ENCODE peak calls at places on chromosomes 13 and 19, in nine cellular contexts. O is right atrium auricular region, A is NCI-H1417, Z is NCI-H524, I is Daoy, D is Right ventricle myocardium superior, K is hypothalamus, J is non-pigmented ciliary epithelial cell, F is HT1080. C is an unnamed sample.

GRCh38 chr19:18282021-18282787 is 782 bp upstream of the JUND start:
- DNase-seq in O (peak), A (peak), Z (no peak), I (no peak), D (peak), K (peak), J (peak), F (peak), C (peak)

GRCh38 chr13:27638521-27638920 is 16.8 kb downstream of the POLR1D start:
- DNase-seq in O (no peak), A (no peak), Z (no peak), I (no peak), D (no peak), K (no peak), J (no peak), F (no peak), C (peak)

GRCh38 chr19:11299946-11300810 is 4.2 kb downstream of the TSPAN16 start:
- DNase-seq in O (no peak), A (no peak), Z (peak), I (no peak), D (no peak), K (no peak), J (no peak), F (no peak), C (no peak)

GRCh38 chr13:30266751-30267150 is 40.6 kb downstream of the KATNAL1 start:
- DNase-seq in O (no peak), A (no peak), Z (no peak), I (no peak), D (no peak), K (no peak), J (no peak), F (no peak), C (no peak)

GRCh38 chr19:47836038-47836437 is 14.3 kb downstream of the CRX start:
- DNase-seq in O (no peak), A (no peak), Z (no peak), I (no peak), D (no peak), K (no peak), J (no peak), F (no peak), C (no peak)

GRCh38 chr19:40241809-40242384 is 15.4 kb upstream of the CCNP start:
- DNase-seq in O (peak), A (no peak), Z (no peak), I (no peak), D (peak), K (peak), J (no peak), F (no peak), C (no peak)

GRCh38 chr19:31543456-31543855 is 194.2 kb upstream of the TSHZ3 start:
- DNase-seq in O (peak), A (no peak), Z (no peak), I (no peak), D (no peak), K (no peak), J (no peak), F (no peak), C (no peak)

GRCh38 chr19:30519607-30520205 is 147.5 kb downstream of the ZNF536 start:
- DNase-seq in O (no peak), A (no peak), Z (no peak), I (no peak), D (no peak), K (no peak), J (no peak), F (no peak), C (no peak)

GRCh38 chr13:90105276-90105675 is 1242.2 kb upstream of the MIR17HG start:
- DNase-seq in O (no peak), A (no peak), Z (no peak), I (no peak), D (no peak), K (no peak), J (peak), F (peak), C (peak)

GRCh38 chr13:43804461-43805070 is 17.8 kb upstream of the ENOX1 start:
- DNase-seq in O (no peak), A (peak), Z (peak), I (peak), D (no peak), K (peak), J (no peak), F (peak), C (peak)

GRCh38 chr19:42407085-42407815 is 17.2 kb upstream of the CNFN start:
- DNase-seq in O (no peak), A (no peak), Z (no peak), I (no peak), D (no peak), K (no peak), J (no peak), F (no peak), C (no peak)

GRCh38 chr13:41919741-41920487 is 41.0 kb downstream of the VWA8 start:
- DNase-seq in O (no peak), A (peak), Z (no peak), I (no peak), D (no peak), K (no peak), J (no peak), F (no peak), C (no peak)

GRCh38 chr13:30026093-30026492 is 175.7 kb upstream of the UBL3 start:
- DNase-seq in O (no peak), A (no peak), Z (no peak), I (no peak), D (no peak), K (no peak), J (peak), F (peak), C (peak)

GRCh38 chr19:19485161-19485997 is 30.0 kb downstream of the TSSK6 start:
- DNase-seq in O (no peak), A (no peak), Z (no peak), I (no peak), D (no peak), K (no peak), J (no peak), F (no peak), C (peak)

GRCh38 chr13:102035969-102036368 is 365.9 kb downstream of the FGF14 start:
- DNase-seq in O (no peak), A (peak), Z (no peak), I (no peak), D (no peak), K (no peak), J (no peak), F (no peak), C (no peak)

GRCh38 chr19:41362143-41362847 is 1.7 kb downstream of the B9D2 start:
- DNase-seq in O (no peak), A (no peak), Z (no peak), I (no peak), D (no peak), K (no peak), J (no peak), F (no peak), C (no peak)

GRCh38 chr19:48698046-48698445 is 2.3 kb downstream of the FUT2 start:
- DNase-seq in O (no peak), A (no peak), Z (no peak), I (peak), D (no peak), K (no peak), J (no peak), F (peak), C (peak)

GRCh38 chr13:76715043-76715442 is 171.2 kb downstream of the KCTD12 start:
- DNase-seq in O (no peak), A (no peak), Z (no peak), I (no peak), D (no peak), K (no peak), J (no peak), F (no peak), C (no peak)

GRCh38 chr19:31527443-31527842 is 178.2 kb upstream of the TSHZ3 start:
- DNase-seq in O (no peak), A (no peak), Z (no peak), I (no peak), D (no peak), K (no peak), J (no peak), F (no peak), C (no peak)

GRCh38 chr19:41373993-41374392 is 2.3 kb upstream of the TMEM91 start:
- DNase-seq in O (peak), A (peak), Z (peak), I (peak), D (peak), K (peak), J (peak), F (no peak), C (peak)

GRCh38 chr13:50119593-50119992 is 104.3 kb downstream of the KCNRG start:
- DNase-seq in O (no peak), A (peak), Z (no peak), I (no peak), D (no peak), K (no peak), J (no peak), F (no peak), C (no peak)

GRCh38 chr13:67990868-67991267 is 760.7 kb upstream of the PCDH9 start:
- DNase-seq in O (no peak), A (no peak), Z (no peak), I (no peak), D (no peak), K (no peak), J (no peak), F (no peak), C (no peak)

GRCh38 chr13:21149568-21149967 is 26.8 kb downstream of the SKA3 start:
- DNase-seq in O (no peak), A (no peak), Z (no peak), I (no peak), D (no peak), K (no peak), J (no peak), F (no peak), C (no peak)

GRCh38 chr19:52453324-52454094 is at the start of gene ZNF578:
- DNase-seq in O (peak), A (peak), Z (peak), I (peak), D (peak), K (peak), J (peak), F (peak), C (peak)

GRCh38 chr19:47228168-47228936 is 2.6 kb downstream of the BBC3 start:
- DNase-seq in O (no peak), A (peak), Z (peak), I (peak), D (peak), K (peak), J (no peak), F (peak), C (peak)

GRCh38 chr13:28423010-28423409 is 71.9 kb downstream of the FLT1 start:
- DNase-seq in O (no peak), A (no peak), Z (no peak), I (peak), D (peak), K (peak), J (no peak), F (peak), C (no peak)